ENCODE peak calls at places on chromosomes 4 and X, in ten cellular contexts. B is mucosa of descending colon; O is right lobe of liver; G is pancreas; C is tibial nerve; I is K562; E is heart left ventricle; D is fibroblast of lung; L is sigmoid colon; P is naive thymus-derived CD4-positive, alpha-beta T cell. V is an unnamed sample. For H3K4me1 and H3K9me3, the result is how much of the 10 kb centered on the place peaks cover.

GRCh38 chrX:103688949-103689348 is 2.5 kb upstream of the MORF4L2 start:
- DNase-seq in B (no peak), O (no peak), G (no peak), C (no peak), I (peak), E (no peak), D (peak), L (no peak), P (peak), V (no peak)

GRCh38 chrX:11757729-11758399 is at the start of gene MSL3:
- DNase-seq in B (peak), O (peak), G (peak), C (peak), I (peak), E (peak), D (peak), L (peak), P (no peak), V (peak)

GRCh38 chr4:2482693-2483092 is 13.8 kb downstream of the RNF4 start:
- DNase-seq in B (no peak), O (no peak), G (no peak), C (peak), I (no peak), E (peak), D (peak), L (no peak), P (no peak), V (peak)

GRCh38 chr4:109921384-109921808 is 8.7 kb downstream of the EGF start:
- DNase-seq in B (no peak), O (no peak), G (no peak), C (no peak), I (no peak), E (no peak), D (peak), L (no peak), P (no peak), V (no peak)

GRCh38 chr4:153649572-153649991 is 34.5 kb upstream of the TLR2 start:
- DNase-seq in B (no peak), O (no peak), G (no peak), C (no peak), I (peak), E (no peak), D (peak), L (no peak), P (no peak), V (no peak)

GRCh38 chr4:3384771-3385701 is 56.7 kb upstream of the HGFAC start:
- DNase-seq in B (no peak), O (peak), G (no peak), C (peak), I (no peak), E (peak), D (no peak), L (peak), P (no peak), V (peak)

GRCh38 chr4:118954246-118954645 is 65.6 kb downstream of the SYNPO2 start:
- DNase-seq in B (no peak), O (no peak), G (no peak), C (no peak), I (no peak), E (no peak), D (peak), L (no peak), P (no peak), V (no peak)

GRCh38 chr4:94976371-94977011 is 218.7 kb downstream of the BMPR1B start:
- DNase-seq in B (no peak), O (no peak), G (no peak), C (no peak), I (no peak), E (no peak), D (peak), L (no peak), P (no peak), V (no peak)

GRCh38 chr4:184403384-184403781 is 71.0 kb downstream of the IRF2 start:
- DNase-seq in B (no peak), O (no peak), G (no peak), C (no peak), I (no peak), E (no peak), D (peak), L (no peak), P (no peak), V (no peak)

GRCh38 chrX:142483965-142484364 is 278.9 kb upstream of the MAGEC2 start:
- DNase-seq in B (no peak), O (no peak), G (no peak), C (no peak), I (no peak), E (no peak), D (no peak), L (no peak), P (no peak), V (no peak)

GRCh38 chr4:15130441-15130840 is 128.2 kb downstream of the CPEB2 start:
- DNase-seq in B (no peak), O (no peak), G (no peak), C (no peak), I (no peak), E (no peak), D (no peak), L (no peak), P (no peak), V (no peak)

GRCh38 chrX:1455948-1456280 is 3.2 kb upstream of the ASMTL start:
- DNase-seq in B (no peak), O (no peak), G (no peak), C (no peak), I (no peak), E (no peak), D (no peak), L (no peak), P (no peak), V (no peak)
- H3K4me3 ChIP-seq in B (no peak), O (no peak), G (no peak), C (no peak), I (no peak), E (no peak), D (no peak), L (no peak), P (no peak), V (no peak)

GRCh38 chr4:51932684-51933083 is 87.5 kb downstream of the LRRC66 start:
- DNase-seq in B (no peak), O (no peak), G (no peak), C (no peak), I (no peak), E (no peak), D (no peak), L (no peak), P (no peak), V (no peak)
- H3K4me1 ChIP-seq in B (under half), O (under half), G (under half), C (under half), I (under half), E (under half), D (under half), L (under half), P (under half), V (under half)

GRCh38 chr4:44722001-44722400 is 4.4 kb downstream of the GNPDA2 start:
- DNase-seq in B (no peak), O (no peak), G (no peak), C (no peak), I (no peak), E (no peak), D (no peak), L (no peak), P (no peak), V (no peak)
- H3K9me3 ChIP-seq in B (under half), O (under half), G (under half), C (under half), I (under half), E (under half), D (under half), L (under half), P (under half), V (under half)

GRCh38 chrX:134546187-134546586 is 86.2 kb downstream of the HPRT1 start:
- DNase-seq in B (no peak), O (no peak), G (no peak), C (no peak), I (no peak), E (no peak), D (no peak), L (no peak), P (no peak), V (peak)
- H3K4me3 ChIP-seq in B (no peak), O (no peak), G (no peak), C (no peak), I (no peak), E (no peak), D (peak), L (no peak), P (no peak), V (peak)

GRCh38 chr4:107891299-107891698 is 40.0 kb upstream of the CYP2U1 start:
- DNase-seq in B (no peak), O (no peak), G (no peak), C (no peak), I (no peak), E (no peak), D (no peak), L (no peak), P (no peak), V (no peak)

GRCh38 chr4:107893171-107894137 is 37.9 kb upstream of the CYP2U1 start:
- DNase-seq in B (no peak), O (no peak), G (no peak), C (no peak), I (no peak), E (no peak), D (no peak), L (no peak), P (no peak), V (no peak)

GRCh38 chr4:107885865-107886264 is 45.5 kb upstream of the CYP2U1 start:
- DNase-seq in B (no peak), O (no peak), G (no peak), C (no peak), I (no peak), E (no peak), D (no peak), L (no peak), P (no peak), V (no peak)

GRCh38 chr4:107890779-107891178 is 40.6 kb upstream of the CYP2U1 start:
- DNase-seq in B (no peak), O (no peak), G (no peak), C (no peak), I (no peak), E (no peak), D (no peak), L (no peak), P (no peak), V (no peak)

DNA sequence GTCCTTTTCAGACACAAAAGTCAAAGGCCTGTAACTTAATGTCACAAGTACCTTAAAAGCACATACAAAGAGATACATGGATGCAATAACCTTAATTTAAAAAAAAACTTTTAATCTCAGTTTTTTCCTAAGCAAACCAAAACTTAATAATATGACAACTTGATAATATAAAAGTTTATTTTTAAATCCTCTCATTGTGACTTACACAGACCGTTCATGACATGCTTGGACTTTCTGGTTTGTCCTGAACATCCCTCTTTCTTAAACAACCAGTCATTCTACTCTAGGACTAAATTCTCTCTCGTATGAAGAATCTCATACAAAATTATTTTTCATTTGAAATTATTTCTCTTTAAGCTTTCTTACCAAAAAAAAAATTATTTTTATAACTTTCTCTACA is 43.1 kb upstream of the CYP2U1 start:
- DNase-seq in B (no peak), O (no peak), G (no peak), C (no peak), I (peak), E (no peak), D (no peak), L (no peak), P (no peak), V (no peak)
- H3K4me1 ChIP-seq in B (under half), O (under half), G (under half), C (under half), I (under half), E (under half), D (under half), L (under half), P (under half), V (under half)

GRCh38 chrX:65948103-65948502 is 91.8 kb downstream of the VSIG4 start:
- DNase-seq in B (no peak), O (no peak), G (no peak), C (no peak), I (no peak), E (no peak), D (no peak), L (no peak), P (no peak), V (no peak)
- H3K9me3 ChIP-seq in B (under half), O (under half), G (under half), C (under half), I (under half), E (under half), D (under half), L (under half), P (under half), V (under half)

DNA sequence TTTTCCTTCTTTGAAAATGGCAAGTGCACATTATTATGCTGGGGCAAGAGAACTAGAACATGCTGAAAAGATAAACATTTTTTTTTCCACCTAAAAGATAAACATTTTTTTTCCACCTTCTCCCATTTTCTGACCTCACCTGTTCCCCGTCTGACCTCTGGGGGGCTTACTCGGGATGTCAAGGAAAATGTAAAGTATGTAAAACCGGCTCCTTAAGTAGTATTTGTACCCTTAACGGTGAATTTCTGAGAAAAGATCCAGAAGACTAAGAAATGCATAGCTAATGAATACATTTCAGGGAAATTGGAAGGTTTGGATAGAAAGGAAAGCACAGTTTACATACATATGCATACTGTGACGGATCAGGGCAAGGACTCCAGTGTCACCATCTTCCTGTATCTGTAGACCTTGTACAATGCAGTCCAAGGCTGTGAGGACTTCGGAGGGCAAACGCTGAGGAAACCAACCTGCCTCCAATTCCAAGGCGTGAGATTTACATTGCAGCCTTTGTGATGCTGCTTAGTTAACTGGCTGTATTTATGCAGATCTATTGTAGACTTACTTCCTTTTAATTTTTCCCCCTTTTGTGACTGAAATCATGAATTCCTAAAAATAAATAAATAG is 2185.9 kb upstream of the TENM3 start:
- DNase-seq in B (no peak), O (no peak), G (no peak), C (no peak), I (peak), E (no peak), D (peak), L (no peak), P (no peak), V (no peak)
- H3K4me3 ChIP-seq in B (no peak), O (no peak), G (peak), C (peak), I (no peak), E (peak), D (peak), L (no peak), P (no peak), V (peak)

DNA sequence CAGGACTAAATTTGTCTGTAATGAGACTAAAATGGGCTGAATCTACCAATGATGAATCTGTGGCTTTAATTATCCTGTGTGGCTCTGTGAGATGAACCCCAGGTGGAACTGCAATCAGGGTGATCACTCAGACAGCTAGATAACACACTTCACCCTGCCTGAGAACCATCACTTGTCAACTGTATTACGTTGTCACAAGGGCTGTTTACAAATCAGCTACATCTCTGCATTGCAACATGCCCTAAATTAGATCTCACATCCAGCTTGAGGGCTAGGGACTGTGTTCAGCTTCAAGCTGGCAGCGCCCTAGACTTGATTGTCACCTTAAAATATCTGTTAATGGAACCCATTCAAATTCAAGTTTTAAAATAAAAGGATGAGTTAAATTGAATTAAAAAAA is 77.0 kb downstream of the SH3KBP1 start:
- DNase-seq in B (no peak), O (no peak), G (no peak), C (no peak), I (no peak), E (no peak), D (no peak), L (no peak), P (no peak), V (no peak)
- H3K4me1 ChIP-seq in B (under half), O (under half), G (under half), C (under half), I (under half), E (under half), D (under half), L (under half), P (under half), V (under half)

DNA sequence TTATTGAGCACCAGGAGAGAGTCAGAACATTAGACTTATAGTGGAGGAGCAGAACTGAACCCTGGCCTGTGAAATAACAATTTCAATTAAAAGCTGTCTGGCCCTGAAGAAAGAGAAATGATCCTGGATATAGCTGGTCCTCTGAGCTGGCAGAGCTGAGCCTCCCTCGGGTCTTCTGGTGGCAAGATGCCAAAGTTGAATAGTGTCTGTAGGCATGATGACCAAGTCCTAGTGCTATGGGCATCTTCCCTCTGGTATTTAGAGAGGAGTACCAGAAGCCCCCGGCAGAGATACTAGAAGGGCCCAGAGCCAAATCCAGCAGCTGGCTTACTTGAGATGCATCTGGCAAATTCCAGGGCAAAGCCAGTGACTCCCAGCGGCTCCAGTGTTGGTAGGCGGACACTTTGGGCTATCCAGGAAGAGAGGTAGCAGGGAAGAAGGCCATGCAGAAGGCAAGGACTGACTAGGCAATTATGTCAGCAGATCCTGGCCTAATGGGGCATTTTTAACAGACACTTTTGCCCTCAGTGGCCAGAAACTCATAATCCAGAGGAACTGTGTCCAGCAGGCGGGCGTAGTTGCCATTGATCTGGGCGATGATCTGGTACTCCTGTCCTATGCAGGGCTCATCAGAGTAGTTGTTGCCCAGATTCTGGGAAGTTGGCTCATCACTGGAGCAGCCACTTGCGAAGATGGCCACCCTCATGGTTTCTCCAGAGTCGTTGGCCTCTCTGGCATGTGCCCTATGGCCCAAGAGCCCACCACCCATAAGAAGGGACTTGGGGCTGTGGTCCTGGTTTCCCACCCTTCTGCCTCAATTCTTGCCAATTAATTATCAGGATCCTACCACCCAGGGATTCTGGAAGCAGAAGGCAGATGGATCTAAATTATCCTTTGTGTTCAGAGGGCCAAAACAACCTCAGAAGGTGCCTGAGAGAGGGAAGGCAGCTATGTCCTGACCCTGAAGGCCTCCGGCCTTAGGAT is 17.8 kb downstream of the VSIG4 start:
- DNase-seq in B (no peak), O (no peak), G (peak), C (no peak), I (peak), E (no peak), D (no peak), L (no peak), P (no peak), V (no peak)
- H3K9me3 ChIP-seq in B (under half), O (under half), G (under half), C (under half), I (under half), E (under half), D (under half), L (under half), P (under half), V (under half)

DNA sequence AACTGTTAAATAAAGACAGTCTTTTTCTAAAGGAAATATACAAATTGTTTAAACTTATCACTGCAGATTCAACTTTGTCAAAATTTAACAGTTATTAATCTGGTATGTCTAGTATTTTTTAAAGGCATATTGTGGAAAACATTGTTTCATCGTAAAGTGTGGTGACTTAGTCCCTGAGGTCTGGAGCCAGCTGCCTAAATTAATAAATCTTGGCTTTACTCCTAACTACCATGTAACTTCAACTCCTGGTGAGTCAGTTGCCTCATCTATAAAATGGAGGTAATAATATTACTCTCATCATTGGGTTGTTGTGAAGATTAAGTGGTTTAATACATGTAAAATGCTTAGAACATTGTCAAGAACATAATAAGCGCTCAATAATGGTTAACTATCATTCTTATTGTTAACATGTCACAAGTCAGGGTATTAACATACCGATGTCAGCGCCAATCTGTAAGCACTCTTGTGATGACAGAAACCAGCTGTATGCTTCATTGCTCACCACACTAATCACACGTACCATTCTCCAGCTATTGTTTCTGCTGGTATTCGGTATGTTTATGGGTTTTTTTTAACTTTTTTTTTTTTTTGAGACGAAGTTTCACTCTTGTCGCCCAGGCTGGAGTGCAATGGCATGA is 14.1 kb upstream of the SMIM43 start:
- DNase-seq in B (no peak), O (no peak), G (no peak), C (no peak), I (no peak), E (no peak), D (no peak), L (no peak), P (no peak), V (no peak)
- H3K4me3 ChIP-seq in B (no peak), O (no peak), G (no peak), C (no peak), I (no peak), E (no peak), D (no peak), L (no peak), P (no peak), V (no peak)